ENCODE peak calls at places on chromosomes 13 and 19, in eight cellular contexts. R, C, K, Q, S, T, D and Y are unnamed samples.

GRCh38 chr19:1408300-1409203 is 1.2 kb downstream of the DAZAP1 start:
- DNase-seq in R (peak; percentile 59), C (peak; percentile 42), K (peak; percentile 30), Q (peak; percentile 56), S (no peak), T (peak; percentile 47), D (peak; percentile 84), Y (no peak)

GRCh38 chr13:50911051-50911690 is 1.6 kb downstream of the RNASEH2B start:
- DNase-seq in R (no peak), C (no peak), K (no peak), Q (peak; percentile 7), S (peak; percentile 32), T (no peak), D (no peak), Y (no peak)

GRCh38 chr13:110887242-110887954 is 27.5 kb downstream of the ANKRD10 start:
- DNase-seq in R (no peak), C (no peak), K (no peak), Q (no peak), S (no peak), T (no peak), D (no peak), Y (no peak)

GRCh38 chr13:104024416-104025170 is 958.4 kb upstream of the SLC10A2 start:
- DNase-seq in R (no peak), C (no peak), K (no peak), Q (peak; percentile 49), S (no peak), T (no peak), D (no peak), Y (no peak)

GRCh38 chr19:12840091-12841079 is 2.1 kb downstream of the MAST1 start:
- DNase-seq in R (peak; percentile 25), C (no peak), K (peak; percentile 66), Q (peak; percentile 47), S (no peak), T (no peak), D (peak; percentile 85), Y (peak; percentile 49)

GRCh38 chr13:50779443-50780200 is 63.9 kb downstream of the DLEU7 start:
- DNase-seq in R (no peak), C (no peak), K (no peak), Q (no peak), S (no peak), T (no peak), D (no peak), Y (no peak)

GRCh38 chr13:101746513-101746912 is 294.0 kb downstream of the ITGBL1 start:
- DNase-seq in R (no peak), C (no peak), K (no peak), Q (no peak), S (no peak), T (no peak), D (no peak), Y (no peak)

GRCh38 chr19:49830766-49831165 is 12.7 kb downstream of the MED25 start:
- DNase-seq in R (no peak), C (no peak), K (no peak), Q (no peak), S (no peak), T (no peak), D (no peak), Y (no peak)

GRCh38 chr19:2805991-2806649 is 13.5 kb upstream of the ZNF554 start:
- DNase-seq in R (no peak), C (no peak), K (no peak), Q (no peak), S (no peak), T (no peak), D (no peak), Y (no peak)

GRCh38 chr19:45717131-45717982 is 13.3 kb downstream of the FBXO46 start:
- DNase-seq in R (peak; percentile 98), C (peak; percentile 96), K (peak; percentile 95), Q (peak; percentile 98), S (peak; percentile 99), T (peak; percentile 91), D (peak; percentile 100), Y (peak; percentile 98)